ENCODE peak calls at places on chromosome 6, in four cellular contexts. B is H1, P is neural progenitor cell, W is endothelial cell of umbilical vein. J is an unnamed sample.

GRCh38 chr6:92911301-92911700 is 508.1 kb downstream of the EPHA7 start:
- DNase-seq in B (no peak), P (no peak), W (no peak), J (no peak)

GRCh38 chr6:75084872-75085381 is 120.9 kb downstream of the COL12A1 start:
- DNase-seq in B (peak; percentile 52), P (peak; percentile 50), W (no peak), J (no peak)

GRCh38 chr6:131096786-131097185 is 33.7 kb upstream of the EPB41L2 start:
- DNase-seq in B (no peak), P (no peak), W (no peak), J (no peak)

GRCh38 chr6:29014729-29015608 is 9.9 kb upstream of the ZNF311 start:
- DNase-seq in B (no peak), P (no peak), W (no peak), J (no peak)

GRCh38 chr6:3782876-3783832 is 31.6 kb upstream of the PXDC1 start:
- DNase-seq in B (no peak), P (no peak), W (no peak), J (peak; percentile 49)

GRCh38 chr6:91055959-91056358 is 469.1 kb upstream of the MAP3K7 start:
- DNase-seq in B (no peak), P (no peak), W (no peak), J (no peak)

GRCh38 chr6:66948106-66948505 is 1241.1 kb upstream of the EYS start:
- DNase-seq in B (no peak), P (no peak), W (no peak), J (peak; percentile 58)

GRCh38 chr6:73739097-73739496 is 43.1 kb downstream of the CD109 start:
- DNase-seq in B (no peak), P (peak; percentile 75), W (peak; percentile 79), J (peak; percentile 69)

GRCh38 chr6:114033606-114034005 is 62.7 kb upstream of the HDAC2 start:
- DNase-seq in B (no peak), P (no peak), W (no peak), J (peak; percentile 7)

GRCh38 chr6:4772750-4773149 is 3.5 kb upstream of the CDYL start:
- DNase-seq in B (no peak), P (no peak), W (no peak), J (no peak)

DNA sequence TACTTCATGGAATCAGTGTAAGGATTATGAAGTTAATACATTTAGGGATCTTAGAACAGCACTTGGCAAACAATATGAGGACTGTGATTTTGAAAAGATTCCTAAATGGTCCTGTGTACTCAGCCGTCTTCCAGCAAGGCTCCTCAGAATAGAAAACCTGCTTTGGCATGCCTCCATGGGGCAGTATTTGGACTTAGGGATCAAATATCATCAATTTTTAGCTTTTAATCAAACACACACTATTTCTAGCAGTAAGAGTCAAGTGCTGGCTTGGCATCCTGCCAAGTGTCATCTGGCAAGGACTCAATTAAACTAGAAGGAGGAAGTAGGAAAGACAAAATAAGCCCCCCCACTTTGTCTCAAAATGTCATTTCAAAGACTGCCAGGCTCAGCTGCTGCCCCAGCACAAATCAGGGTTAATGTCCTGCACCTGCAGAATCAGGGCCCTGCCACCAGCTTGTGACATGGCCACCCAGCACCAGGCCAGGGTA is 40.8 kb downstream of the IYD start:
- DNase-seq in B (no peak), P (no peak), W (peak; percentile 20), J (peak; percentile 55)
- H3K27ac ChIP-seq in B (no peak overlapping the region), P (no peak overlapping the region), W (no peak overlapping the region), J (no peak overlapping the region)

DNA sequence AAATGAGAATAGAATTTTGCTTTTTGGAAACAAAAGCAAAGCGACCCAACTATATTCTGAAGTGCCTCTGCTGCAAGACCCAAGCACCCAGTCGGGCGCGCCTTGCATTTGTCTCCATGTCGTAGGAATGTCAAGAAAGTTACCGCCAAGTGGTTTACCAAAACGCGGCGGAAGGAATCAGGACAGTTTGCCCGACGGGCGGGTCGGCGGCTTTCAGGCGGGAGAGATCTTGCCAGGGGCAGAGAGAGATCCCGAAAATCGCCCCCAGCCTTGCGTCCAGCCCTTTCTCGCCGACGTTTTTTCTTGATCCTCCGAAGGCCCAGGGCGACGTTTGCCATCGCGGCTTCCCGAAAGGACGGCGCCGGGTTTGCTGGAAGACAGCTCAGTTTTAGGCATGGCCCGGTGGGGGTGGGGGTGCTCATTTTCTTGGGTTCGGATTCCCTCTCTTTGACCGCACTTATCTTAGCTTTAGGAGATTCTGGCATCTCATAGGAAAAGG is 3.9 kb upstream of the LIN28B start:
- DNase-seq in B (peak; percentile 77), P (peak; percentile 85), W (no peak), J (no peak)
- TF ChIP-seq EZH2 in B (no peak), P (peak; percentile 19), W (peak; percentile 91), J (no peak)

DNA sequence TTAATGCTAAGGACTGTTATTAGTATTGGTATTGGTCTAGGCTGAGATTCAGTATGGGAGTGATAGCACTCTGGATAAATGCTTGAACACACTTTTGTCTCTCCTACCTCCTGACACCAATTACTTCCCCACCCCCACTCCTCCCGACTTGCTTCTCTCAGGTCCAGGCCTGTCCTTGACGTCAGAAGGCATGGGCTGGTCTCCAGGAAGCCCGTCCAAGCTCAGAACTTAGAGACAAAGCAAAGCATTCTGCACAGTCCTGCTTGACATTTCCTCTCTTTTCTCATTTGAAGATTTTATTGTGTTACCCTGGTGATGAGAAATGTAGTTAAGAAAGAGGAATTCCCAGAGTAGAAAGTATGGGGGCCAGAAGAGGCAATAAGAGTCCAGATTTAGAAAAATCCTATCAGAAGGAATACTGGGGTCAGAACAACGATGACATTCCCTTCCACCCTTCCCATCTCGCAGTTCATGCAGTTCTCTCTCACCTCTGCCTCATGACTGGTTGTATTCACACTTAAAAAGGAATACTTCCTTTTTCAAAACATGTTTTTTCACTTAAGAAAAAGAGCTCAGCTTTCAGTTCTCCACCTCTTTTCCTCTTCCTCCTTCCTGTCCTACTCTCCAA is 18.3 kb upstream of the FAM184A start:
- DNase-seq in B (no peak), P (no peak), W (peak; percentile 34), J (no peak)
- H3K27ac ChIP-seq in B (no peak overlapping the region), P (no peak overlapping the region), W (no peak overlapping the region), J (no peak overlapping the region)

GRCh38 chr6:50707191-50707590 is 6.1 kb upstream of the TFAP2D start:
- DNase-seq in B (no peak), P (no peak), W (no peak), J (no peak)
- TF ChIP-seq EZH2 in B (peak; percentile 57), P (peak; percentile 35), W (peak; percentile 14), J (no peak)

DNA sequence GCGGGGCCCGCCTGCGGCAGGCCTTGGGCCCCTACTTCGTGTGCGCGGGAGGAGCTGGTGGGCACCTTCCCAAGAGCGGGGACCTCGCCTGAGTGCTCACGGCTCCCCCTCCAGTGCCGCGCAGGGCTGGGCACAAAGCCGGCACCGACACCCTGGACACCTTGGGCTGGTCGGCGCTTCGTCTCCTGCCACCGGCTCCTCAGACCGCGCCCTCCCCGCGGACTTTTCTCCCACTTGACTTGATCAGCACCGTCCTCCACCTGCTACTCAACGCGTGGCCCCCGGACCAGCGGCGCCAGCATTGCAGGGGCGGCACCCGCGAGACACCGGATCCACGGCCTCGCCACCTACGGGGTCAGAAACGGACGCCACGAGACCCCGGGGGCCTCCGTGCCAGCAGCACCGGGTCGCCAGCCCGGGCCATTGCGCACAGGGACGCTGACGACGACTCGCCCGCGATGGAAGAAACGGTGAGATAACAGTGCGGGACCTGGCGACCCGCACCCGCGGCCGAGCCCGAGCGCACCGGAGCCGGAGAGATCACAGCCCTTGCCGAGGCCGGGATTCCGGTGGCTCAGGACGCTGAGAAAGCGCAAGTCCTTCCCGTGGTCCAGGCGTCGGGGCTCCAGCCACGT is 154.2 kb downstream of the DLL1 start:
- DNase-seq in B (no peak), P (no peak), W (no peak), J (no peak)
- H3K27ac ChIP-seq in B (no peak overlapping the region), P (no peak overlapping the region), W (no peak overlapping the region), J (no peak overlapping the region)

DNA sequence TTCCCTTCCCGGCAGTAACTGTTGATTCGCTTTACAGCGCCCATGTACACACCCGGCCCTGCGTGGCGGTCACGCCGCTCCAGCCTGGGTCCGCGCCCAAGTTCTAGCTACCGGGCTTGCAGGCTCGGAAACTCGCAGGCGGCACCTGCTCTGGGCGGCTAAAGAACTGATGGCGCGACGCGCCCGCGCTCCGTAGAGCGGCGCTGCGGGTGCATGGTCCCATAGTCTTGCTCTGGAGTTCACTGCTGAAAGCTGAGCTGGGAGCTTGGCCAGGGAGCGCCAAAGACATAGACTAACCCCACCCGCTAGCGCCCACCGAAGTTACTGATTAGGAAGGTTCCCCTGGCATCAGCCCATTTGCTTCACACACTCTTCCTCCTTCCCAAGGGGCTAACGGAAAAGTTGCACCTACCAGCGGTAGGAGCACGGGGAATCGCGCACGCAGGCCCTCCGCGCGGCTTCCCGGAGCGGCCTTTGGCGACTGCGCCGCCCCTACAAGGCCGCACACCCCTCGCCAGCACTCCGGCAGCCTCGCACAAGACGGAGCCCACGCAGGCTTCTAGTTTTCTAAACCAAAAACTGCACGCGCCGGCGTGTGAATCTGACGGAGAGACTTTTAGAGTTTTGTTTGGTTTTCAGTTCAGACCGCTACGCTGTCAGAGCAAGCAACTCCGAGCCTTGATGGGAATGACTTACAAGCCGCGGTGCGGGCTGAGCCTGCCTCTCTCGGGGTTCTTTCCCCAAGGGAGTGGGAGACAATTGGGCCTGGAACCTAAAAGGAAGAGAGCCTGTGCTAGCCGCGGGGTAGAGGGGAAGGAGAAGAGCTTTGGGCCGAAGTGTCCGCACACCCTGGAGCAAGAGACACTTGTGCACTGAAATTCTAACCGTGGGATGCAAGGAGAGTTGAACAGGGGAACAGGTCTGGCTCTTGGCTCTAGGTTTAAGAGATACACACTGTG is 994 bp upstream of the POU3F2 start:
- DNase-seq in B (peak; percentile 71), P (peak; percentile 77), W (peak; percentile 53), J (peak; percentile 10)
- TF ChIP-seq EZH2 in B (peak; percentile 91), P (peak; percentile 38), W (peak; percentile 74), J (no peak)

DNA sequence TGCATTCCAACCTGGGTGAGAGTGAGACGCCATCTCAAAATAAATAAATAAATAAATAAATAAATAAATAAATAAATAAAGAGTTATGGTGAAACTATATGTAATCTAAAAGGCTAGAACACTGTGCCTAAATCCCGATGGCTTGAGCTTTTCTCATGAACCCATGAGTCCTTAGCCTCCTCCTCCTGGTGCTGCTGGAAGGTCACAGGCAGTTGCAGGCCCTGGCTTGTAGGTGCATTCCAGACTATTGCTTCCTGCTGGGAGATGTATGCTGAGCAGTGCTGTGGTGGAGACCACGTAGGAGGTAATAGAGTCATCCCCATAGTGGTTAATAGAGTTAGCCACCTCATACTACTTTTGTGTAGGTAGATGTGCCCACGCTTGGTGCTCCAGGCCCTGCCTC is 12.5 kb downstream of the PTK7 start:
- DNase-seq in B (no peak), P (no peak), W (no peak), J (no peak)
- H3K27ac ChIP-seq in B (no peak overlapping the region), P (peak overlapping the region; percentile 94), W (no peak overlapping the region), J (no peak overlapping the region)

GRCh38 chr6:109326346-109326745 is 55.9 kb downstream of the CD164 start:
- DNase-seq in B (no peak), P (no peak), W (no peak), J (no peak)
- TF ChIP-seq EZH2 in B (no peak), P (no peak), W (no peak), J (no peak)

GRCh38 chr6:7833753-7834075 is 76.9 kb downstream of the TXNDC5 start:
- DNase-seq in B (no peak), P (no peak), W (no peak), J (no peak)
- H3K27ac ChIP-seq in B (no peak overlapping the region), P (no peak overlapping the region), W (peak overlapping the region; percentile 2), J (no peak overlapping the region)